ENCODE peak calls at places on chromosomes 13 and 19, in eight cellular contexts. K is ovary; V is AG09319; W is activated CD4-positive, alpha-beta T cell treated with anti-CD3 and anti-CD28 coated beads, Interleukin-2, amount 50 U/mL, for 48 hours; H is activated gamma-delta T cell treated with Interleukin-2 at 50 U/mL for 16 hours; R is brain microvascular endothelial cell; L is neural crest cell; P is effector CD4-positive, alpha-beta T cell. Z is an unnamed sample.

GRCh38 chr13:20952838-20953237 is 50.3 kb upstream of the XPO4 start:
- DNase-seq in K (no peak), V (no peak), W (no peak), H (no peak), R (no peak), L (no peak), P (no peak), Z (no peak)

GRCh38 chr13:43054803-43055802 is 31.7 kb downstream of the DNAJC15 start:
- DNase-seq in K (peak; percentile 54), V (no peak), W (no peak), H (no peak), R (peak; percentile 84), L (no peak), P (no peak), Z (no peak)

GRCh38 chr13:39684531-39685137 is 29.2 kb downstream of the COG6 start:
- DNase-seq in K (no peak), V (no peak), W (no peak), H (no peak), R (no peak), L (no peak), P (no peak), Z (no peak)

GRCh38 chr19:18940791-18941627 is at the start of gene HOMER3:
- DNase-seq in K (peak; percentile 81), V (peak; percentile 16), W (peak; percentile 83), H (peak; percentile 68), R (peak; percentile 29), L (peak; percentile 84), P (peak; percentile 64), Z (peak; percentile 87)

GRCh38 chr19:31256601-31256990 is 92.6 kb downstream of the TSHZ3 start:
- DNase-seq in K (no peak), V (no peak), W (no peak), H (no peak), R (no peak), L (no peak), P (no peak), Z (no peak)

GRCh38 chr19:32673573-32673972 is 1.4 kb downstream of the ANKRD27 start:
- DNase-seq in K (no peak), V (no peak), W (no peak), H (no peak), R (no peak), L (no peak), P (no peak), Z (no peak)

GRCh38 chr13:95221991-95222732 is 79.1 kb downstream of the ABCC4 start:
- DNase-seq in K (no peak), V (no peak), W (no peak), H (no peak), R (no peak), L (no peak), P (no peak), Z (no peak)

GRCh38 chr19:45061965-45062364 is 14.3 kb downstream of the ZNF296 start:
- DNase-seq in K (no peak), V (no peak), W (no peak), H (no peak), R (no peak), L (no peak), P (no peak), Z (no peak)

GRCh38 chr13:59012731-59013130 is 1151.0 kb downstream of the DIAPH3 start:
- DNase-seq in K (no peak), V (no peak), W (no peak), H (no peak), R (no peak), L (no peak), P (no peak), Z (no peak)

GRCh38 chr19:33373701-33374405 is at the start of gene CEBPG:
- DNase-seq in K (peak; percentile 48), V (peak; percentile 56), W (peak; percentile 44), H (peak; percentile 54), R (no peak), L (peak; percentile 45), P (peak; percentile 54), Z (no peak)

GRCh38 chr19:45177817-45178261 is at the start of gene TRAPPC6A:
- DNase-seq in K (no peak), V (no peak), W (no peak), H (no peak), R (peak; percentile 48), L (no peak), P (no peak), Z (no peak)

GRCh38 chr19:39498262-39499081 is at the start of gene DLL3:
- DNase-seq in K (no peak), V (no peak), W (no peak), H (no peak), R (peak; percentile 7), L (peak; percentile 17), P (no peak), Z (no peak)

GRCh38 chr19:18340990-18341868 is 831 bp downstream of the PGPEP1 start:
- DNase-seq in K (peak; percentile 64), V (no peak), W (peak; percentile 71), H (peak; percentile 70), R (no peak), L (no peak), P (peak; percentile 43), Z (peak; percentile 82)

GRCh38 chr13:97653741-97654140 is 219.8 kb downstream of the RAP2A start:
- DNase-seq in K (no peak), V (peak; percentile 16), W (no peak), H (no peak), R (no peak), L (no peak), P (no peak), Z (no peak)

GRCh38 chr13:110306960-110307696 is at the start of the genes COL4A1 and COL4A2:
- DNase-seq in K (peak; percentile 83), V (no peak), W (no peak), H (no peak), R (peak; percentile 74), L (peak; percentile 52), P (no peak), Z (peak; percentile 78)

GRCh38 chr19:33683881-33684549 is 62.3 kb downstream of the CHST8 start:
- DNase-seq in K (no peak), V (no peak), W (peak; percentile 6), H (no peak), R (peak; percentile 16), L (peak; percentile 47), P (no peak), Z (no peak)

GRCh38 chr13:93700115-93700514 is 473.5 kb downstream of the GPC6 start:
- DNase-seq in K (no peak), V (no peak), W (no peak), H (no peak), R (peak; percentile 44), L (no peak), P (no peak), Z (no peak)

GRCh38 chr19:6392219-6393073 is 518 bp downstream of the GTF2F1 start:
- DNase-seq in K (no peak), V (no peak), W (no peak), H (no peak), R (no peak), L (no peak), P (no peak), Z (no peak)

GRCh38 chr19:3282155-3282554 is 57.7 kb downstream of the CELF5 start:
- DNase-seq in K (no peak), V (no peak), W (no peak), H (no peak), R (no peak), L (no peak), P (no peak), Z (no peak)

GRCh38 chr19:57803594-57804325 is 11.0 kb downstream of the ZNF552 start:
- DNase-seq in K (peak; percentile 25), V (no peak), W (no peak), H (no peak), R (peak; percentile 77), L (peak; percentile 45), P (no peak), Z (no peak)

GRCh38 chr13:40269086-40269485 is 397.4 kb downstream of the FOXO1 start:
- DNase-seq in K (no peak), V (no peak), W (no peak), H (no peak), R (no peak), L (no peak), P (no peak), Z (peak; percentile 35)

GRCh38 chr13:27592865-27593264 is 27.5 kb downstream of the LNX2 start:
- DNase-seq in K (no peak), V (no peak), W (no peak), H (no peak), R (no peak), L (no peak), P (no peak), Z (no peak)

GRCh38 chr13:35953537-35954206 is 177.5 kb downstream of the DCLK1 start:
- DNase-seq in K (peak; percentile 77), V (peak; percentile 97), W (no peak), H (no peak), R (peak; percentile 89), L (peak; percentile 55), P (no peak), Z (peak; percentile 89)

GRCh38 chr13:45292176-45292575 is 48.8 kb downstream of the TPT1 start:
- DNase-seq in K (no peak), V (no peak), W (no peak), H (no peak), R (no peak), L (no peak), P (no peak), Z (no peak)

GRCh38 chr19:7265963-7266362 is 28.3 kb downstream of the INSR start:
- DNase-seq in K (no peak), V (no peak), W (no peak), H (no peak), R (no peak), L (no peak), P (no peak), Z (peak; percentile 51)

GRCh38 chr13:113183450-113184129 is 24.9 kb downstream of the PCID2 start:
- DNase-seq in K (no peak), V (no peak), W (no peak), H (no peak), R (peak; percentile 43), L (no peak), P (no peak), Z (no peak)